ENCODE peak calls at places on chromosomes 13 and 19, in four cellular contexts. One of them, this sample, is unnamed.

GRCh38 chr19:11797491-11797890 is 832 bp upstream of the ZNF491 start:
- DNase-seq in GM12864: peak
- DNase-seq in lower lobe of right lung: peak
- DNase-seq in HAP-1: peak
- DNase-seq in this sample: peak

GRCh38 chr13:44024496-44025155 is 144.9 kb downstream of the LACC1 start:
- DNase-seq in GM12864: no peak
- DNase-seq in lower lobe of right lung: no peak
- DNase-seq in HAP-1: no peak
- DNase-seq in this sample: no peak

GRCh38 chr13:88097541-88097940 is 426.4 kb downstream of the SLITRK5 start:
- DNase-seq in GM12864: no peak
- DNase-seq in lower lobe of right lung: no peak
- DNase-seq in HAP-1: no peak
- DNase-seq in this sample: no peak

GRCh38 chr19:397941-398706 is 10.8 kb downstream of the C2CD4C start:
- DNase-seq in GM12864: no peak
- DNase-seq in lower lobe of right lung: no peak
- DNase-seq in HAP-1: peak
- DNase-seq in this sample: no peak

GRCh38 chr13:73201601-73202000 is 142.8 kb downstream of the KLF5 start:
- DNase-seq in GM12864: no peak
- DNase-seq in lower lobe of right lung: no peak
- DNase-seq in HAP-1: no peak
- DNase-seq in this sample: no peak

GRCh38 chr19:55146648-55147218 is 2.3 kb downstream of the TNNT1 start:
- DNase-seq in GM12864: no peak
- DNase-seq in lower lobe of right lung: no peak
- DNase-seq in HAP-1: peak
- DNase-seq in this sample: peak

GRCh38 chr13:98447881-98448641 is 128.8 kb downstream of the STK24 start:
- DNase-seq in GM12864: peak
- DNase-seq in lower lobe of right lung: no peak
- DNase-seq in HAP-1: peak
- DNase-seq in this sample: peak

GRCh38 chr13:109821038-109821545 is 34.7 kb upstream of the IRS2 start:
- DNase-seq in GM12864: no peak
- DNase-seq in lower lobe of right lung: no peak
- DNase-seq in HAP-1: no peak
- DNase-seq in this sample: peak

GRCh38 chr19:1247747-1248453 is 483 bp upstream of the MIDN start:
- DNase-seq in GM12864: no peak
- DNase-seq in lower lobe of right lung: peak
- DNase-seq in HAP-1: no peak
- DNase-seq in this sample: no peak

GRCh38 chr19:13076320-13076719 is 26.3 kb downstream of the LYL1 start:
- DNase-seq in GM12864: no peak
- DNase-seq in lower lobe of right lung: no peak
- DNase-seq in HAP-1: no peak
- DNase-seq in this sample: no peak

GRCh38 chr13:50081106-50081898 is 66.1 kb downstream of the KCNRG start:
- DNase-seq in GM12864: no peak
- DNase-seq in lower lobe of right lung: peak
- DNase-seq in HAP-1: peak
- DNase-seq in this sample: peak

GRCh38 chr19:2589441-2589840 is 113.1 kb downstream of the GNG7 start:
- DNase-seq in GM12864: no peak
- DNase-seq in lower lobe of right lung: peak
- DNase-seq in HAP-1: no peak
- DNase-seq in this sample: no peak

GRCh38 chr19:8575467-8575997 is 1.7 kb downstream of the MYO1F start:
- DNase-seq in GM12864: no peak
- DNase-seq in lower lobe of right lung: no peak
- DNase-seq in HAP-1: no peak
- DNase-seq in this sample: no peak

GRCh38 chr13:28002886-28003698 is 14.6 kb upstream of the URAD start:
- DNase-seq in GM12864: no peak
- DNase-seq in lower lobe of right lung: no peak
- DNase-seq in HAP-1: no peak
- DNase-seq in this sample: no peak

GRCh38 chr13:105441406-105441805 is 1094.1 kb downstream of the EFNB2 start:
- DNase-seq in GM12864: no peak
- DNase-seq in lower lobe of right lung: no peak
- DNase-seq in HAP-1: no peak
- DNase-seq in this sample: peak

GRCh38 chr13:81224502-81224833 is 883.5 kb upstream of the SPRY2 start:
- DNase-seq in GM12864: no peak
- DNase-seq in lower lobe of right lung: no peak
- DNase-seq in HAP-1: no peak
- DNase-seq in this sample: no peak

GRCh38 chr13:36872621-36873020 is 47.4 kb downstream of the SMAD9 start:
- DNase-seq in GM12864: no peak
- DNase-seq in lower lobe of right lung: no peak
- DNase-seq in HAP-1: no peak
- DNase-seq in this sample: no peak

GRCh38 chr19:42113641-42114348 is 18.5 kb downstream of the POU2F2 start:
- DNase-seq in GM12864: no peak
- DNase-seq in lower lobe of right lung: no peak
- DNase-seq in HAP-1: peak
- DNase-seq in this sample: peak

GRCh38 chr13:99086149-99086868 is 108.4 kb upstream of the DOCK9 start:
- DNase-seq in GM12864: no peak
- DNase-seq in lower lobe of right lung: peak
- DNase-seq in HAP-1: peak
- DNase-seq in this sample: peak

GRCh38 chr13:113582841-113583631 is 1.5 kb upstream of the TFDP1 start:
- DNase-seq in GM12864: no peak
- DNase-seq in lower lobe of right lung: peak
- DNase-seq in HAP-1: peak
- DNase-seq in this sample: no peak

GRCh38 chr13:100827489-100828000 is 152.9 kb upstream of the TMTC4 start:
- DNase-seq in GM12864: no peak
- DNase-seq in lower lobe of right lung: no peak
- DNase-seq in HAP-1: no peak
- DNase-seq in this sample: no peak

This sample was measured in NCI-H510A treated with DMSO at 0.1 percent for 48 hours.